ENCODE peak calls at places on chromosomes 11 and 22, in seven cellular contexts. D is activated naive CD4-positive, alpha-beta T cell; Q is astrocyte of the cerebellum; O is substantia nigra; P is brain microvascular endothelial cell; N is brain pericyte; R is NCI-H345. Z is an unnamed sample.

GRCh38 chr22:30196141-30196866 is 50.3 kb downstream of the LIF start:
- DNase-seq in D (no peak), Q (peak), O (no peak), P (peak), N (peak), R (peak), Z (peak)

GRCh38 chr11:2575611-2576051 is 124.2 kb downstream of the KCNQ1OT1 start:
- DNase-seq in D (no peak), Q (no peak), O (no peak), P (no peak), N (no peak), R (no peak), Z (no peak)

GRCh38 chr11:42315267-42315666 is 855.8 kb upstream of the LRRC4C start:
- DNase-seq in D (no peak), Q (no peak), O (no peak), P (peak), N (no peak), R (no peak), Z (no peak)

GRCh38 chr11:95147364-95147905 is 57.8 kb downstream of the ENDOD1 start:
- DNase-seq in D (no peak), Q (peak), O (no peak), P (peak), N (peak), R (no peak), Z (no peak)

GRCh38 chr22:49210606-49211005 is 617.1 kb downstream of the BRD1 start:
- DNase-seq in D (no peak), Q (no peak), O (no peak), P (no peak), N (no peak), R (no peak), Z (no peak)

GRCh38 chr11:33899383-33900037 is 7.6 kb upstream of the LMO2 start:
- DNase-seq in D (no peak), Q (peak), O (peak), P (peak), N (no peak), R (no peak), Z (no peak)

GRCh38 chr11:116641561-116642045 is 131.2 kb downstream of the BUD13 start:
- DNase-seq in D (no peak), Q (no peak), O (no peak), P (peak), N (no peak), R (peak), Z (no peak)

GRCh38 chr11:65744699-65745042 is 24.1 kb upstream of the RNASEH2C start:
- DNase-seq in D (no peak), Q (no peak), O (no peak), P (no peak), N (no peak), R (no peak), Z (no peak)

GRCh38 chr11:94519478-94520084 is 7.3 kb downstream of the C11orf97 start:
- DNase-seq in D (no peak), Q (no peak), O (no peak), P (peak), N (no peak), R (peak), Z (no peak)

GRCh38 chr11:73154178-73154577 is 12.1 kb upstream of the FCHSD2 start:
- DNase-seq in D (no peak), Q (no peak), O (no peak), P (no peak), N (no peak), R (no peak), Z (no peak)

GRCh38 chr11:43947003-43947500 is 4.6 kb downstream of the C11orf96 start:
- DNase-seq in D (no peak), Q (no peak), O (no peak), P (no peak), N (no peak), R (no peak), Z (no peak)